ENCODE peak calls at places on chromosomes 12 and 14, in nine cellular contexts. One of them, this sample, is unnamed.

GRCh38 chr12:52581481-52581880 is 7.8 kb upstream of the KRT74 start:
- DNase-seq in Calu3: no peak
- DNase-seq in HFF-Myc: no peak
- DNase-seq in Peyer's patch: no peak
- DNase-seq in lower lobe of right lung: no peak
- DNase-seq in neural progenitor cell: no peak
- DNase-seq in cardiac muscle cell: no peak
- DNase-seq in astrocyte: peak; percentile 22
- DNase-seq in stomach: no peak
- DNase-seq in this sample: peak; percentile 43

GRCh38 chr12:9642606-9643270 is 26.8 kb upstream of the CLEC2D start:
- DNase-seq in neural progenitor cell: no peak
- DNase-seq in Calu3: no peak
- DNase-seq in astrocyte: no peak
- DNase-seq in stomach: no peak
- DNase-seq in lower lobe of right lung: no peak
- DNase-seq in cardiac muscle cell: no peak
- DNase-seq in Peyer's patch: peak; percentile 65
- DNase-seq in HFF-Myc: no peak
- DNase-seq in this sample: no peak

GRCh38 chr12:119932921-119933320 is 55.8 kb upstream of the CIT start:
- DNase-seq in neural progenitor cell: no peak
- DNase-seq in cardiac muscle cell: no peak
- DNase-seq in astrocyte: no peak
- DNase-seq in Peyer's patch: no peak
- DNase-seq in stomach: no peak
- DNase-seq in Calu3: no peak
- DNase-seq in lower lobe of right lung: no peak
- DNase-seq in HFF-Myc: no peak
- DNase-seq in this sample: no peak

GRCh38 chr12:45343269-45344051 is 127.6 kb downstream of the ANO6 start:
- DNase-seq in stomach: no peak
- DNase-seq in neural progenitor cell: no peak
- DNase-seq in Calu3: no peak
- DNase-seq in Peyer's patch: no peak
- DNase-seq in HFF-Myc: peak; percentile 32
- DNase-seq in cardiac muscle cell: no peak
- DNase-seq in astrocyte: peak; percentile 39
- DNase-seq in lower lobe of right lung: no peak
- DNase-seq in this sample: no peak

GRCh38 chr12:46944104-46944503 is 118.3 kb upstream of the SLC38A4 start:
- DNase-seq in stomach: no peak
- DNase-seq in Peyer's patch: no peak
- DNase-seq in neural progenitor cell: no peak
- DNase-seq in cardiac muscle cell: peak; percentile 24
- DNase-seq in lower lobe of right lung: no peak
- DNase-seq in Calu3: no peak
- DNase-seq in astrocyte: peak; percentile 72
- DNase-seq in HFF-Myc: peak; percentile 67
- DNase-seq in this sample: no peak

GRCh38 chr12:89960607-89961394 is 252.2 kb upstream of the ATP2B1 start:
- DNase-seq in Calu3: peak; percentile 66
- DNase-seq in neural progenitor cell: no peak
- DNase-seq in lower lobe of right lung: no peak
- DNase-seq in stomach: no peak
- DNase-seq in cardiac muscle cell: no peak
- DNase-seq in HFF-Myc: no peak
- DNase-seq in astrocyte: no peak
- DNase-seq in Peyer's patch: no peak
- DNase-seq in this sample: no peak

GRCh38 chr12:122501489-122501989 is 807 bp upstream of the ZCCHC8 start:
- DNase-seq in stomach: no peak
- DNase-seq in cardiac muscle cell: no peak
- DNase-seq in HFF-Myc: no peak
- DNase-seq in Peyer's patch: no peak
- DNase-seq in astrocyte: no peak
- DNase-seq in lower lobe of right lung: no peak
- DNase-seq in Calu3: no peak
- DNase-seq in neural progenitor cell: no peak
- DNase-seq in this sample: no peak

GRCh38 chr14:98167253-98167652 is 1104.7 kb downstream of the BCL11B start:
- DNase-seq in stomach: no peak
- DNase-seq in lower lobe of right lung: no peak
- DNase-seq in astrocyte: no peak
- DNase-seq in HFF-Myc: no peak
- DNase-seq in Peyer's patch: no peak
- DNase-seq in Calu3: no peak
- DNase-seq in neural progenitor cell: no peak
- DNase-seq in cardiac muscle cell: no peak
- DNase-seq in this sample: no peak

GRCh38 chr12:78120866-78121590 is 290.3 kb downstream of the NAV3 start:
- DNase-seq in lower lobe of right lung: no peak
- DNase-seq in cardiac muscle cell: no peak
- DNase-seq in stomach: no peak
- DNase-seq in HFF-Myc: no peak
- DNase-seq in astrocyte: no peak
- DNase-seq in Peyer's patch: no peak
- DNase-seq in neural progenitor cell: no peak
- DNase-seq in Calu3: peak; percentile 15
- DNase-seq in this sample: no peak

GRCh38 chr12:58750484-58750883 is 169.8 kb downstream of the LRIG3 start:
- DNase-seq in Calu3: no peak
- DNase-seq in lower lobe of right lung: no peak
- DNase-seq in astrocyte: peak; percentile 96
- DNase-seq in neural progenitor cell: no peak
- DNase-seq in cardiac muscle cell: no peak
- DNase-seq in HFF-Myc: peak; percentile 81
- DNase-seq in stomach: no peak
- DNase-seq in Peyer's patch: no peak
- DNase-seq in this sample: no peak

GRCh38 chr12:98741229-98741614 is 96.1 kb downstream of the APAF1 start:
- DNase-seq in cardiac muscle cell: no peak
- DNase-seq in neural progenitor cell: no peak
- DNase-seq in stomach: no peak
- DNase-seq in HFF-Myc: no peak
- DNase-seq in lower lobe of right lung: no peak
- DNase-seq in astrocyte: no peak
- DNase-seq in Peyer's patch: no peak
- DNase-seq in Calu3: no peak
- DNase-seq in this sample: no peak

GRCh38 chr12:69685810-69686209 is 13.3 kb downstream of the BEST3 start:
- DNase-seq in lower lobe of right lung: no peak
- DNase-seq in neural progenitor cell: no peak
- DNase-seq in Peyer's patch: no peak
- DNase-seq in stomach: no peak
- DNase-seq in astrocyte: peak; percentile 65
- DNase-seq in HFF-Myc: no peak
- DNase-seq in Calu3: no peak
- DNase-seq in cardiac muscle cell: no peak
- DNase-seq in this sample: no peak

GRCh38 chr12:30515351-30515750 is 180.3 kb downstream of the IPO8 start:
- DNase-seq in astrocyte: peak; percentile 27
- DNase-seq in stomach: no peak
- DNase-seq in cardiac muscle cell: peak; percentile 28
- DNase-seq in Calu3: no peak
- DNase-seq in lower lobe of right lung: no peak
- DNase-seq in Peyer's patch: no peak
- DNase-seq in neural progenitor cell: peak; percentile 55
- DNase-seq in HFF-Myc: peak; percentile 1
- DNase-seq in this sample: no peak

GRCh38 chr12:131690320-131690719 is 20.6 kb upstream of the SFSWAP start:
- DNase-seq in Peyer's patch: no peak
- DNase-seq in astrocyte: no peak
- DNase-seq in lower lobe of right lung: no peak
- DNase-seq in cardiac muscle cell: no peak
- DNase-seq in Calu3: no peak
- DNase-seq in neural progenitor cell: no peak
- DNase-seq in HFF-Myc: no peak
- DNase-seq in stomach: peak; percentile 14
- DNase-seq in this sample: no peak

GRCh38 chr12:19437996-19438395 is 1.3 kb upstream of the AEBP2 start:
- DNase-seq in neural progenitor cell: peak; percentile 20
- DNase-seq in stomach: no peak
- DNase-seq in Calu3: no peak
- DNase-seq in HFF-Myc: no peak
- DNase-seq in Peyer's patch: no peak
- DNase-seq in lower lobe of right lung: no peak
- DNase-seq in astrocyte: peak; percentile 14
- DNase-seq in cardiac muscle cell: no peak
- DNase-seq in this sample: no peak

GRCh38 chr12:113874999-113875561 is 91.0 kb downstream of the RBM19 start:
- DNase-seq in astrocyte: peak; percentile 85
- DNase-seq in Calu3: no peak
- DNase-seq in Peyer's patch: no peak
- DNase-seq in neural progenitor cell: no peak
- DNase-seq in cardiac muscle cell: no peak
- DNase-seq in stomach: no peak
- DNase-seq in HFF-Myc: no peak
- DNase-seq in lower lobe of right lung: no peak
- DNase-seq in this sample: peak; percentile 90

GRCh38 chr12:46657416-46658411 is 168.1 kb downstream of the SLC38A4 start:
- DNase-seq in astrocyte: peak; percentile 20
- DNase-seq in cardiac muscle cell: no peak
- DNase-seq in stomach: no peak
- DNase-seq in neural progenitor cell: no peak
- DNase-seq in Calu3: no peak
- DNase-seq in HFF-Myc: no peak
- DNase-seq in Peyer's patch: no peak
- DNase-seq in lower lobe of right lung: no peak
- DNase-seq in this sample: no peak

GRCh38 chr12:70049596-70050360 is 193.5 kb upstream of the CNOT2 start:
- DNase-seq in neural progenitor cell: no peak
- DNase-seq in stomach: no peak
- DNase-seq in HFF-Myc: no peak
- DNase-seq in cardiac muscle cell: no peak
- DNase-seq in astrocyte: no peak
- DNase-seq in Calu3: peak; percentile 73
- DNase-seq in lower lobe of right lung: no peak
- DNase-seq in Peyer's patch: no peak
- DNase-seq in this sample: no peak

GRCh38 chr12:108835860-108836634 is 21.3 kb downstream of the SSH1 start:
- DNase-seq in stomach: no peak
- DNase-seq in Peyer's patch: no peak
- DNase-seq in HFF-Myc: no peak
- DNase-seq in Calu3: no peak
- DNase-seq in cardiac muscle cell: no peak
- DNase-seq in neural progenitor cell: no peak
- DNase-seq in astrocyte: no peak
- DNase-seq in lower lobe of right lung: no peak
- DNase-seq in this sample: no peak

GRCh38 chr12:93153321-93153720 is 224.2 kb upstream of the EEA1 start:
- DNase-seq in HFF-Myc: no peak
- DNase-seq in lower lobe of right lung: no peak
- DNase-seq in astrocyte: peak; percentile 63
- DNase-seq in Peyer's patch: no peak
- DNase-seq in neural progenitor cell: no peak
- DNase-seq in stomach: no peak
- DNase-seq in Calu3: no peak
- DNase-seq in cardiac muscle cell: no peak
- DNase-seq in this sample: no peak

GRCh38 chr12:93152617-93153016 is 223.5 kb upstream of the EEA1 start:
- DNase-seq in Calu3: no peak
- DNase-seq in HFF-Myc: no peak
- DNase-seq in lower lobe of right lung: no peak
- DNase-seq in cardiac muscle cell: no peak
- DNase-seq in astrocyte: no peak
- DNase-seq in Peyer's patch: no peak
- DNase-seq in stomach: no peak
- DNase-seq in neural progenitor cell: no peak
- DNase-seq in this sample: no peak

GRCh38 chr12:93149228-93149627 is 220.1 kb upstream of the EEA1 start:
- DNase-seq in Calu3: no peak
- DNase-seq in neural progenitor cell: no peak
- DNase-seq in lower lobe of right lung: no peak
- DNase-seq in stomach: no peak
- DNase-seq in cardiac muscle cell: no peak
- DNase-seq in Peyer's patch: no peak
- DNase-seq in HFF-Myc: no peak
- DNase-seq in astrocyte: no peak
- DNase-seq in this sample: no peak

GRCh38 chr12:93148412-93148811 is 219.3 kb upstream of the EEA1 start:
- DNase-seq in stomach: no peak
- DNase-seq in lower lobe of right lung: no peak
- DNase-seq in Calu3: no peak
- DNase-seq in HFF-Myc: no peak
- DNase-seq in cardiac muscle cell: no peak
- DNase-seq in neural progenitor cell: no peak
- DNase-seq in astrocyte: no peak
- DNase-seq in Peyer's patch: no peak
- DNase-seq in this sample: no peak

GRCh38 chr12:93151079-93151759 is 222.1 kb upstream of the EEA1 start:
- DNase-seq in Peyer's patch: no peak
- DNase-seq in neural progenitor cell: no peak
- DNase-seq in stomach: no peak
- DNase-seq in HFF-Myc: no peak
- DNase-seq in cardiac muscle cell: no peak
- DNase-seq in lower lobe of right lung: no peak
- DNase-seq in astrocyte: no peak
- DNase-seq in Calu3: no peak
- DNase-seq in this sample: no peak
- TF ChIP-seq CTCF in Peyer's patch: peak; percentile 19
- TF ChIP-seq CTCF in neural progenitor cell: no peak
- TF ChIP-seq CTCF in stomach: no peak
- TF ChIP-seq CTCF in HFF-Myc: no peak
- TF ChIP-seq CTCF in cardiac muscle cell: no peak
- TF ChIP-seq CTCF in lower lobe of right lung: no peak
- TF ChIP-seq CTCF in astrocyte: no peak
- TF ChIP-seq CTCF in Calu3: no peak
- TF ChIP-seq CTCF in this sample: no peak

GRCh38 chr14:106185837-106186233 is 659.5 kb downstream of the TMEM121 start:
- DNase-seq in stomach: peak; percentile 45
- DNase-seq in cardiac muscle cell: no peak
- DNase-seq in Calu3: peak; percentile 18
- DNase-seq in neural progenitor cell: no peak
- DNase-seq in lower lobe of right lung: no peak
- DNase-seq in Peyer's patch: peak; percentile 60
- DNase-seq in astrocyte: no peak
- DNase-seq in HFF-Myc: no peak
- DNase-seq in this sample: no peak
- TF ChIP-seq CTCF in stomach: peak; percentile 20
- TF ChIP-seq CTCF in cardiac muscle cell: no peak
- TF ChIP-seq CTCF in Calu3: no peak
- TF ChIP-seq CTCF in neural progenitor cell: no peak
- TF ChIP-seq CTCF in lower lobe of right lung: peak; percentile 24
- TF ChIP-seq CTCF in Peyer's patch: peak; percentile 33
- TF ChIP-seq CTCF in astrocyte: no peak
- TF ChIP-seq CTCF in HFF-Myc: no peak
- TF ChIP-seq CTCF in this sample: no peak

GRCh38 chr12:72271401-72271740 is 799 bp upstream of the TRHDE start:
- DNase-seq in stomach: no peak
- DNase-seq in Peyer's patch: no peak
- DNase-seq in astrocyte: no peak
- DNase-seq in Calu3: peak; percentile 65
- DNase-seq in cardiac muscle cell: peak; percentile 66
- DNase-seq in lower lobe of right lung: no peak
- DNase-seq in neural progenitor cell: peak; percentile 88
- DNase-seq in HFF-Myc: no peak
- DNase-seq in this sample: peak; percentile 55
- TF ChIP-seq CTCF in stomach: no peak
- TF ChIP-seq CTCF in Peyer's patch: no peak
- TF ChIP-seq CTCF in astrocyte: no peak
- TF ChIP-seq CTCF in Calu3: no peak
- TF ChIP-seq CTCF in cardiac muscle cell: no peak
- TF ChIP-seq CTCF in lower lobe of right lung: no peak
- TF ChIP-seq CTCF in neural progenitor cell: peak; percentile 40
- TF ChIP-seq CTCF in HFF-Myc: no peak
- TF ChIP-seq CTCF in this sample: peak; percentile 41

GRCh38 chr12:49366652-49367380 is 446 bp upstream of the SPATS2 start:
- DNase-seq in astrocyte: peak; percentile 88
- DNase-seq in Calu3: peak; percentile 91
- DNase-seq in Peyer's patch: peak; percentile 83
- DNase-seq in lower lobe of right lung: peak; percentile 89
- DNase-seq in stomach: peak; percentile 91
- DNase-seq in cardiac muscle cell: peak; percentile 98
- DNase-seq in neural progenitor cell: peak; percentile 99
- DNase-seq in HFF-Myc: peak; percentile 68
- DNase-seq in this sample: no peak
- TF ChIP-seq CTCF in astrocyte: no peak
- TF ChIP-seq CTCF in Calu3: peak; percentile 2
- TF ChIP-seq CTCF in Peyer's patch: peak; percentile 37
- TF ChIP-seq CTCF in lower lobe of right lung: peak; percentile 30
- TF ChIP-seq CTCF in stomach: peak; percentile 36
- TF ChIP-seq CTCF in cardiac muscle cell: peak; percentile 24
- TF ChIP-seq CTCF in neural progenitor cell: peak; percentile 37
- TF ChIP-seq CTCF in HFF-Myc: peak; percentile 12
- TF ChIP-seq CTCF in this sample: peak; percentile 67

This sample was measured in chondrocyte.